ENCODE peak calls at places on chromosomes 11 and 22, in six cellular contexts. One of them, this sample, is unnamed.

GRCh38 chr11:15194671-15195415 is 80.1 kb downstream of the INSC start:
- DNase-seq in kidney epithelial cell: no peak
- DNase-seq in LoVo: no peak
- DNase-seq in activated CD8-positive, alpha-beta T cell treated with anti-CD3 and anti-CD28 coated beads for 36 hours: no peak
- DNase-seq in stimulated activated CD4-positive, alpha-beta T cell treated with anti-CD3 and anti-CD28 coated beads, Interleukin-2, amount 100 ng/mL, for 24 hours: no peak
- DNase-seq in SJSA1: no peak
- DNase-seq in this sample: no peak

GRCh38 chr11:27116684-27117083 is 76.1 kb downstream of the BBOX1 start:
- DNase-seq in LoVo: no peak
- DNase-seq in activated CD8-positive, alpha-beta T cell treated with anti-CD3 and anti-CD28 coated beads for 36 hours: no peak
- DNase-seq in stimulated activated CD4-positive, alpha-beta T cell treated with anti-CD3 and anti-CD28 coated beads, Interleukin-2, amount 100 ng/mL, for 24 hours: no peak
- DNase-seq in kidney epithelial cell: no peak
- DNase-seq in SJSA1: no peak
- DNase-seq in this sample: no peak

GRCh38 chr11:132770802-132771545 is 761.3 kb downstream of the OPCML start:
- DNase-seq in LoVo: no peak
- DNase-seq in SJSA1: no peak
- DNase-seq in kidney epithelial cell: no peak
- DNase-seq in stimulated activated CD4-positive, alpha-beta T cell treated with anti-CD3 and anti-CD28 coated beads, Interleukin-2, amount 100 ng/mL, for 24 hours: no peak
- DNase-seq in activated CD8-positive, alpha-beta T cell treated with anti-CD3 and anti-CD28 coated beads for 36 hours: no peak
- DNase-seq in this sample: no peak

GRCh38 chr22:39268645-39269044 is 23.9 kb upstream of the PDGFB start:
- DNase-seq in activated CD8-positive, alpha-beta T cell treated with anti-CD3 and anti-CD28 coated beads for 36 hours: no peak
- DNase-seq in LoVo: no peak
- DNase-seq in kidney epithelial cell: no peak
- DNase-seq in stimulated activated CD4-positive, alpha-beta T cell treated with anti-CD3 and anti-CD28 coated beads, Interleukin-2, amount 100 ng/mL, for 24 hours: no peak
- DNase-seq in SJSA1: no peak
- DNase-seq in this sample: no peak

GRCh38 chr11:2834893-2835767 is 50.4 kb downstream of the CDKN1C start:
- DNase-seq in SJSA1: no peak
- DNase-seq in stimulated activated CD4-positive, alpha-beta T cell treated with anti-CD3 and anti-CD28 coated beads, Interleukin-2, amount 100 ng/mL, for 24 hours: no peak
- DNase-seq in kidney epithelial cell: peak; percentile 19
- DNase-seq in activated CD8-positive, alpha-beta T cell treated with anti-CD3 and anti-CD28 coated beads for 36 hours: no peak
- DNase-seq in LoVo: no peak
- DNase-seq in this sample: no peak

GRCh38 chr11:49851971-49852389 is 100.2 kb upstream of the OR4C13 start:
- DNase-seq in activated CD8-positive, alpha-beta T cell treated with anti-CD3 and anti-CD28 coated beads for 36 hours: no peak
- DNase-seq in SJSA1: no peak
- DNase-seq in LoVo: no peak
- DNase-seq in kidney epithelial cell: no peak
- DNase-seq in stimulated activated CD4-positive, alpha-beta T cell treated with anti-CD3 and anti-CD28 coated beads, Interleukin-2, amount 100 ng/mL, for 24 hours: no peak
- DNase-seq in this sample: no peak

GRCh38 chr22:25027959-25028840 is 75.7 kb downstream of the KIAA1671 start:
- DNase-seq in LoVo: no peak
- DNase-seq in activated CD8-positive, alpha-beta T cell treated with anti-CD3 and anti-CD28 coated beads for 36 hours: peak; percentile 43
- DNase-seq in kidney epithelial cell: no peak
- DNase-seq in SJSA1: no peak
- DNase-seq in stimulated activated CD4-positive, alpha-beta T cell treated with anti-CD3 and anti-CD28 coated beads, Interleukin-2, amount 100 ng/mL, for 24 hours: peak; percentile 35
- DNase-seq in this sample: no peak

GRCh38 chr11:66268953-66269906 is 791 bp downstream of the RAB1B start:
- DNase-seq in stimulated activated CD4-positive, alpha-beta T cell treated with anti-CD3 and anti-CD28 coated beads, Interleukin-2, amount 100 ng/mL, for 24 hours: peak; percentile 34
- DNase-seq in kidney epithelial cell: no peak
- DNase-seq in activated CD8-positive, alpha-beta T cell treated with anti-CD3 and anti-CD28 coated beads for 36 hours: peak; percentile 27
- DNase-seq in LoVo: peak; percentile 38
- DNase-seq in SJSA1: peak; percentile 81
- DNase-seq in this sample: no peak

GRCh38 chr11:69670158-69670845 is 4.9 kb downstream of the LTO1 start:
- DNase-seq in stimulated activated CD4-positive, alpha-beta T cell treated with anti-CD3 and anti-CD28 coated beads, Interleukin-2, amount 100 ng/mL, for 24 hours: peak; percentile 67
- DNase-seq in LoVo: peak; percentile 79
- DNase-seq in activated CD8-positive, alpha-beta T cell treated with anti-CD3 and anti-CD28 coated beads for 36 hours: peak; percentile 70
- DNase-seq in kidney epithelial cell: peak; percentile 34
- DNase-seq in SJSA1: peak; percentile 89
- DNase-seq in this sample: peak; percentile 48

GRCh38 chr22:24146791-24147353 is 34.4 kb upstream of the SUSD2 start:
- DNase-seq in stimulated activated CD4-positive, alpha-beta T cell treated with anti-CD3 and anti-CD28 coated beads, Interleukin-2, amount 100 ng/mL, for 24 hours: no peak
- DNase-seq in SJSA1: peak; percentile 91
- DNase-seq in kidney epithelial cell: no peak
- DNase-seq in LoVo: no peak
- DNase-seq in activated CD8-positive, alpha-beta T cell treated with anti-CD3 and anti-CD28 coated beads for 36 hours: no peak
- DNase-seq in this sample: no peak

GRCh38 chr11:73372371-73372993 is 3.7 kb upstream of the RELT start:
- DNase-seq in kidney epithelial cell: no peak
- DNase-seq in stimulated activated CD4-positive, alpha-beta T cell treated with anti-CD3 and anti-CD28 coated beads, Interleukin-2, amount 100 ng/mL, for 24 hours: no peak
- DNase-seq in activated CD8-positive, alpha-beta T cell treated with anti-CD3 and anti-CD28 coated beads for 36 hours: no peak
- DNase-seq in SJSA1: no peak
- DNase-seq in LoVo: no peak
- DNase-seq in this sample: no peak

This sample was measured in activated T-cell treated with anti-CD3 and anti-CD28 coated beads for 48 hours.